ENCODE peak calls at places on chromosome 14, in nine cellular contexts. J, R, L, N, H, C, S, E and Y are unnamed samples. For H3K27me3, the result is how much of the 10 kb centered on the place peaks cover.

GRCh38 chr14:103847439-103847953 is at the start of gene PPP1R13B:
- DNase-seq in N (peak), L (peak), E (peak), C (peak), H (peak), S (peak), R (peak), J (peak), Y (peak)

GRCh38 chr14:76767681-76768055 is 6.4 kb downstream of the VASH1 start:
- DNase-seq in R (no peak), H (peak), E (no peak), N (no peak), C (no peak), S (peak), L (peak), J (no peak), Y (peak)

GRCh38 chr14:77059276-77059934 is 30.9 kb upstream of the IRF2BPL start:
- DNase-seq in N (no peak), E (no peak), L (no peak), C (peak), R (peak), H (no peak), J (no peak), S (no peak), Y (no peak)

GRCh38 chr14:49019467-49020100 is 566.6 kb downstream of the RPS29 start:
- DNase-seq in E (no peak), N (no peak), C (no peak), L (no peak), H (no peak), R (no peak), S (no peak), J (no peak), Y (no peak)

GRCh38 chr14:90291699-90292098 is 35.3 kb downstream of the PSMC1 start:
- DNase-seq in R (no peak), E (no peak), L (no peak), H (no peak), C (no peak), J (no peak), S (no peak), N (no peak), Y (no peak)

GRCh38 chr14:35335388-35336092 is 43.4 kb downstream of the PSMA6 start:
- DNase-seq in J (peak), E (peak), L (no peak), C (no peak), R (no peak), H (peak), S (peak), N (no peak), Y (peak)

GRCh38 chr14:59483360-59483759 is 848 bp downstream of the L3HYPDH start:
- DNase-seq in E (no peak), R (no peak), N (no peak), S (no peak), H (no peak), L (no peak), J (no peak), C (peak), Y (no peak)

GRCh38 chr14:38405851-38406630 is 150.1 kb upstream of the CLEC14A start:
- DNase-seq in H (no peak), L (no peak), E (no peak), N (no peak), C (peak), R (no peak), J (no peak), S (no peak), Y (no peak)

GRCh38 chr14:69715725-69716482 is 51.0 kb upstream of the SRSF5 start:
- DNase-seq in L (peak), S (peak), E (peak), R (peak), N (no peak), H (peak), C (peak), J (peak), Y (peak)

GRCh38 chr14:90060965-90061848 is 587 bp upstream of the KCNK13 start:
- DNase-seq in H (no peak), J (no peak), E (no peak), N (no peak), R (no peak), S (no peak), C (no peak), L (no peak), Y (peak)

GRCh38 chr14:56340921-56341320 is 222.7 kb downstream of the PELI2 start:
- DNase-seq in S (no peak), L (no peak), J (no peak), E (no peak), N (no peak), R (no peak), H (no peak), C (no peak), Y (no peak)

GRCh38 chr14:104372390-104373054 is 207.0 kb upstream of the C14orf180 start:
- DNase-seq in C (no peak), E (no peak), J (no peak), S (no peak), R (no peak), H (no peak), L (no peak), N (no peak), Y (peak)

GRCh38 chr14:104866451-104867370 is 1.6 kb downstream of the CEP170B start:
- DNase-seq in J (peak), E (no peak), R (no peak), H (peak), S (no peak), N (no peak), L (no peak), C (no peak), Y (peak)

GRCh38 chr14:100341301-100342031 is 18.3 kb downstream of the SLC25A47 start:
- DNase-seq in L (peak), N (no peak), R (no peak), J (peak), S (no peak), H (peak), E (no peak), C (peak), Y (no peak)

GRCh38 chr14:80845877-80846276 is 95.7 kb downstream of the CEP128 start:
- DNase-seq in J (no peak), R (no peak), S (no peak), L (no peak), H (no peak), N (no peak), C (no peak), E (no peak), Y (no peak)

GRCh38 chr14:94392510-94392935 is 4.1 kb upstream of the SERPINA1 start:
- DNase-seq in S (no peak), C (no peak), J (peak), E (no peak), R (peak), L (peak), N (no peak), H (no peak), Y (peak)

GRCh38 chr14:51304956-51305355 is 64.9 kb downstream of the TMX1 start:
- DNase-seq in R (no peak), E (no peak), H (no peak), L (no peak), J (no peak), C (peak), S (no peak), N (no peak), Y (no peak)

GRCh38 chr14:36215217-36215598 is 38.7 kb upstream of the PTCSC3 start:
- DNase-seq in R (no peak), L (no peak), N (no peak), C (no peak), S (no peak), H (no peak), J (no peak), E (no peak), Y (no peak)

GRCh38 chr14:102249041-102249440 is 55.9 kb downstream of the MOK start:
- DNase-seq in H (no peak), S (no peak), N (no peak), L (no peak), E (no peak), C (no peak), J (no peak), R (no peak), Y (no peak)

GRCh38 chr14:44625098-44625497 is 118.0 kb upstream of the FSCB start:
- DNase-seq in C (no peak), H (no peak), J (no peak), L (no peak), E (no peak), N (no peak), R (no peak), S (no peak), Y (no peak)

GRCh38 chr14:88535149-88535548 is 19.7 kb downstream of the PTPN21 start:
- DNase-seq in N (no peak), H (peak), C (no peak), J (no peak), L (no peak), E (no peak), R (no peak), S (no peak), Y (no peak)

GRCh38 chr14:94021001-94021400 is 5.1 kb upstream of the OTUB2 start:
- DNase-seq in C (no peak), N (no peak), L (no peak), H (no peak), S (no peak), J (no peak), E (no peak), R (no peak), Y (no peak)

GRCh38 chr14:87952307-87953094 is 40.5 kb downstream of the GALC start:
- DNase-seq in C (no peak), J (no peak), N (no peak), E (no peak), S (no peak), R (no peak), L (no peak), H (no peak), Y (no peak)

GRCh38 chr14:105470812-105471771 is 3.5 kb upstream of the CRIP2 start:
- DNase-seq in C (no peak), S (no peak), H (no peak), L (no peak), R (no peak), E (no peak), N (no peak), J (no peak), Y (no peak)

GRCh38 chr14:80310950-80311349 is 99.6 kb upstream of the DIO2 start:
- DNase-seq in H (no peak), C (peak), L (no peak), S (no peak), R (no peak), J (no peak), N (no peak), E (no peak), Y (no peak)

GRCh38 chr14:52078093-52078492 is 9.2 kb upstream of the NID2 start:
- DNase-seq in C (peak), S (no peak), R (no peak), L (no peak), N (no peak), E (no peak), H (no peak), J (no peak), Y (no peak)

GRCh38 chr14:96114002-96114401 is 74.8 kb downstream of the C14orf132 start:
- DNase-seq in N (no peak), H (no peak), C (no peak), J (no peak), R (no peak), E (no peak), L (no peak), S (no peak), Y (no peak)

GRCh38 chr14:39432619-39433451 is 602 bp upstream of the FBXO33 start:
- DNase-seq in R (peak), L (peak), N (peak), S (peak), C (peak), E (peak), H (peak), J (peak), Y (peak)

GRCh38 chr14:80055912-80056801 is 155.1 kb downstream of the DIO2 start:
- DNase-seq in L (peak), H (peak), C (peak), N (no peak), S (peak), E (peak), J (no peak), R (peak), Y (no peak)

GRCh38 chr14:34180428-34180827 is 229.6 kb upstream of the EGLN3 start:
- DNase-seq in S (no peak), J (no peak), L (no peak), E (no peak), N (no peak), R (no peak), H (no peak), C (no peak), Y (no peak)

DNA sequence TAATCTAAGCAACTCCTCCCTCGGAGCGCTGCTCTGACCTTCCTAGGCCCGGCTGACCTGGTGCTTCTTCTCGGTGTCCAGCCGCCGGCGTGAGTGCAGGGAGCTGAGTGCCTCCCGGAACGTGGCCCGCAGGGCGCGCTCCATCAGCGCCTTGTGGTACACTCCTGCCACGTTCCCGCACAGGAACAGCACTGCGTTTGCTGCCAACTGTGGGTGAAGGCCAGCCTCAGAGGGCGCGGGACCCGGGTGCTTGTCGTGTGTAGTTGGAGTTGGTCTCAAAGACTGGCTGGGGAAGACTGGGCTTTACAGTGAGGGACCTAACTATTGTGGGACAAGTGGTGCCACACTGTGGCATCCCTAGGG is 3.2 kb downstream of the ADCY4 start:
- DNase-seq in R (no peak), L (no peak), J (no peak), H (no peak), E (no peak), N (no peak), C (no peak), S (no peak), Y (no peak)
- H3K27me3 ChIP-seq in R (under half), L (under half), J (under half), H (under half), E (under half), N (under half), C (under half), S (under half), Y (under half)

GRCh38 chr14:74244115-74244514 is 4.9 kb downstream of the VSX2 start:
- DNase-seq in L (no peak), N (no peak), J (no peak), C (no peak), R (no peak), E (no peak), H (no peak), S (no peak), Y (no peak)
- H3K27me3 ChIP-seq in L (under half), N (half or more), J (half or more), C (half or more), R (under half), E (under half), H (under half), S (under half), Y (half or more)

DNA sequence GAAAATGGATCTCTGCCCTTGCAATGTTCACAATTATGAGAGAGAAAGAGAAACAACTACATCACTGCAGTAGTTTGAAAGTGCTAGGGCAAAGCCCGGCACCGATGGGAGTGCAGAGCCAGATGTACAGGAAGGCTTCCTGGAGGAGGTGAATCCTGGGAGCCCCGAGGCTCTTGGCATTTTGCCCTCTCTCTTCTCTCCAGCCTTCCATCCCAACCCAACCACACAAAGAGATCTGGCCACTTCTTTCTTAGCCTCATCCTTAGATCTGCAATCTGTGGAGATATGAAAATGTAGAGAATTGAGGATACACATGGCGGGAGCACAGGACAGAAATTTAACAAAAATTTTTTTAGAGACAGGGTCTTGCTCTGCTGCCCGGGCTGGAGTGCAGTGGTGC is 3.3 kb upstream of the PAPLN start:
- DNase-seq in J (no peak), S (no peak), L (no peak), C (no peak), R (no peak), E (no peak), H (no peak), N (no peak), Y (no peak)
- H3K27me3 ChIP-seq in J (under half), S (under half), L (under half), C (under half), R (under half), E (under half), H (under half), N (under half), Y (under half)

GRCh38 chr14:60646202-60646886 is 2.9 kb downstream of the SIX1 start:
- DNase-seq in R (no peak), C (peak), H (no peak), S (no peak), N (no peak), E (no peak), J (no peak), L (no peak), Y (no peak)
- H3K27me3 ChIP-seq in R (half or more), C (under half), H (half or more), S (under half), N (half or more), E (under half), J (half or more), L (under half), Y (under half)

GRCh38 chr14:74426202-74426582 is at the start of gene SYNDIG1L:
- DNase-seq in J (no peak), H (no peak), E (no peak), L (no peak), S (no peak), C (no peak), R (no peak), N (no peak), Y (no peak)
- H3K27me3 ChIP-seq in J (under half), H (under half), E (under half), L (under half), S (under half), C (half or more), R (under half), N (under half), Y (half or more)

DNA sequence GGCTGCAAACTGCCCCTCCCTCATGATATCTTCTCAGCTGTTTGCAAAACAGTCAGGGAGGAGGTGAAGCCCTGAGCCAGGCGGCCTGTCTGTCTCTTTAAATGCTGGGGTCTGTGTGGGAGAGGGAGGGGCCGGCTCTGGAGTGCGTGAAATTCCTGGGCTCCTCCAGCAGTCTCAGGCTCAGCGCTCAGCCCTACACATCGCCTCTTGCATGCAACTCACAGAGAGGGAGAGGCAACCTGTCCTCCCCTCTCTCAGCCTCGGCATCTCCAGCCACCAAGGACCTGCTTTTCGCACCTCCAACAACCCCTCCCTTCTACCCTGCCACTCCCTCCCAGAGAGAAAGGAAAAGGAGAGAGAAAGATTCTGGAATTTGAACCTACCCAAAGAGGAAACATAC is at the start of gene NRXN3:
- DNase-seq in E (no peak), R (peak), L (no peak), H (no peak), N (no peak), S (no peak), C (no peak), J (no peak), Y (no peak)
- H3K27me3 ChIP-seq in E (under half), R (under half), L (under half), H (under half), N (under half), S (under half), C (under half), J (under half), Y (under half)

DNA sequence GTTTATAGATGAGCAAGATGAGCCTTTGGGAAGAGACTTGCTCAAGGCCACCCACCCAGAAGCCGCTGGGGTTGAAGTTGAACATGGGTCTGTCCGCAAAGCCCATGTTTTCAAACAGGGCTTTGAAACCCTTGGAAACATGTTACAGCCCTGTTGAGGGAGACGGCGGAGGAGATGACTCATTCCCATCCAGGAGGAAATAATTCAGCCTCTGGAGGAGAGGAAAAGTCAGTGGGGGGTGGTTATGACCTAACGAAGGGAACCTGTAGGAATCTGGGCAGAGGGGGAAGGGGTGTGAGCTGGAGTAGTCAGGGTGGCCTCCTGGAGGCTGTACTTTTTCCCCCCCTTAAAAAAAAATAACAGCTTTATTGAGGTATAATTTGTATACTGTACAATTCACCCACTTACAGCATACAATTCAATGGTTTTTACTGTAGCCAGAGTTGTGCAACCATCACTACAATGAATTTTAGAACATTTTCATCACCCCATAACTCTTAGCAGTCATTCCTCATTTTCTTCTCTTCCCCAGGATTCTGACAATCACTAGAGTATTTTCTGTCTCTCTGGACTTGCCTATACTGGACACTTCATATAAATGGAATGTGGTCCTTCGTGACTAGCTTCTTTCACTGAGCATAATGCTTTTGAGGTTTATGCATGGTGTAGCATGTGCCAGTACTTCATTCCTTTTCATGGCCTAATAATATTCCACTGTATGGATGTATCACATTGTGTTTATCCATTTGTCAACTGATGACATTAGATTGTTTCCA is 1.9 kb upstream of the RIN3 start:
- DNase-seq in H (peak), J (no peak), E (no peak), R (no peak), L (peak), C (peak), N (no peak), S (peak), Y (peak)
- H3K27me3 ChIP-seq in H (under half), J (under half), E (under half), R (under half), L (under half), C (under half), N (under half), S (under half), Y (under half)

DNA sequence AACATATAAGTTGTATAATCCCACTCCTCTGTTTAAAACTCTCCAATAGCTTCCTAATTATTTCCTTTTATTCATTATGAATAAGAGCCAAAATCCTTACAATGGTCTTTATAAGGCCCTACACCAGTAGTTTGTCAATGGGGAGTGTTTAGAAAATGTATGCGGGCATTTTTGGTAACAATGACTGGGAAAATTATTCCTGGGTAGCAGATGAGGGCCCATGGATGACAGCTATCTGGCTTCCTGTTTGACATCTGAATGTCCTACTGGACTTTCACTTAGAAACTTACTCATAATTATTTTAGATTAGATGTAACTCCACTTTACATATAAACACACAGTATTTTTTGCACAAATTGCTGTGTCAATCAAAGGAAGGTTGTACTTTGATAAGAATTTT is 101.2 kb downstream of the PAPLN start:
- DNase-seq in N (no peak), E (no peak), C (no peak), J (no peak), H (no peak), S (no peak), R (no peak), L (no peak), Y (no peak)
- H3K27me3 ChIP-seq in N (under half), E (under half), C (under half), J (under half), H (under half), S (under half), R (under half), L (under half), Y (under half)